ENCODE peak calls at places on chromosome 21, in four cellular contexts. C, F, B and Y are unnamed samples.

GRCh38 chr21:39048574-39048973 is 134.7 kb downstream of the PSMG1 start:
- DNase-seq in C (no peak), F (no peak), B (peak; percentile 43), Y (no peak)

GRCh38 chr21:34200288-34200905 is 127.0 kb downstream of the MRPS6 start:
- DNase-seq in C (no peak), F (no peak), B (no peak), Y (no peak)

GRCh38 chr21:36202721-36203602 is 46.3 kb downstream of the DOP1B start:
- DNase-seq in C (no peak), F (no peak), B (peak; percentile 71), Y (no peak)

GRCh38 chr21:35150562-35151226 is 101.6 kb upstream of the RUNX1 start:
- DNase-seq in C (no peak), F (no peak), B (peak; percentile 67), Y (no peak)

GRCh38 chr21:34834307-34834706 is 165.5 kb downstream of the CLIC6 start:
- DNase-seq in C (no peak), F (no peak), B (no peak), Y (no peak)

GRCh38 chr21:29812947-29813346 is 126.8 kb downstream of the GRIK1 start:
- DNase-seq in C (no peak), F (no peak), B (no peak), Y (no peak)

GRCh38 chr21:37266515-37267221 is 466 bp downstream of the VPS26C start:
- DNase-seq in C (peak; percentile 80), F (peak; percentile 75), B (peak; percentile 69), Y (no peak)

GRCh38 chr21:37088196-37088595 is 15.1 kb downstream of the TTC3 start:
- DNase-seq in C (no peak), F (no peak), B (no peak), Y (no peak)

GRCh38 chr21:28393279-28393678 is 599.4 kb downstream of the LTN1 start:
- DNase-seq in C (peak; percentile 59), F (no peak), B (no peak), Y (peak; percentile 9)

GRCh38 chr21:10272216-10272615 is 249.2 kb upstream of the TPTE start:
- DNase-seq in C (no peak), F (no peak), B (peak; percentile 5), Y (no peak)

GRCh38 chr21:46203203-46203600 is 18.9 kb upstream of the SPATC1L start:
- DNase-seq in C (no peak), F (no peak), B (no peak), Y (no peak)

GRCh38 chr21:46196733-46197132 is 12.5 kb upstream of the SPATC1L start:
- DNase-seq in C (no peak), F (no peak), B (no peak), Y (no peak)

GRCh38 chr21:46202592-46203202 is 18.4 kb upstream of the SPATC1L start:
- DNase-seq in C (no peak), F (no peak), B (no peak), Y (peak; percentile 24)

GRCh38 chr21:46195595-46196195 is 11.4 kb upstream of the SPATC1L start:
- DNase-seq in C (peak; percentile 2), F (no peak), B (no peak), Y (no peak)

GRCh38 chr21:46199436-46200373 is 15.4 kb upstream of the SPATC1L start:
- DNase-seq in C (no peak), F (no peak), B (no peak), Y (no peak)
- TF ChIP-seq EZH2phosphoT487 in C (no peak), F (no peak), B (no peak), Y (no peak)

GRCh38 chr21:41777934-41778815 is 11.3 kb upstream of the RIPK4 start:
- DNase-seq in C (peak; percentile 92), F (peak; percentile 93), B (peak; percentile 97), Y (peak; percentile 97)
- TF ChIP-seq EZH2phosphoT487 in C (no peak), F (no peak), B (no peak), Y (no peak)

GRCh38 chr21:44304846-44305245 is 5.0 kb downstream of the PFKL start:
- DNase-seq in C (peak; percentile 82), F (peak; percentile 65), B (peak; percentile 58), Y (peak; percentile 62)
- TF ChIP-seq EZH2phosphoT487 in C (no peak), F (no peak), B (no peak), Y (no peak)

GRCh38 chr21:32597205-32597604 is 11.9 kb upstream of the TCP10L start:
- DNase-seq in C (no peak), F (no peak), B (peak; percentile 97), Y (no peak)
- TF ChIP-seq EZH2phosphoT487 in C (no peak), F (no peak), B (no peak), Y (no peak)

GRCh38 chr21:42711667-42712066 is 58.2 kb downstream of the PDE9A start:
- DNase-seq in C (no peak), F (peak; percentile 69), B (no peak), Y (no peak)
- TF ChIP-seq EZH2phosphoT487 in C (no peak), F (no peak), B (no peak), Y (no peak)